ENCODE peak calls at places on chromosomes 11 and 22, in seven cellular contexts. T, J, S, M, A, K and H are unnamed samples.

GRCh38 chr11:84719935-84720577 is 907.1 kb downstream of the DLG2 start:
- DNase-seq in M (no peak), K (no peak), T (peak), J (no peak), S (peak), A (peak), H (no peak)

GRCh38 chr22:49767355-49768062 is 60.2 kb downstream of the BRD1 start:
- DNase-seq in J (no peak), S (peak), T (no peak), K (peak), M (no peak), A (peak), H (peak)

GRCh38 chr11:11451501-11452005 is 98.5 kb upstream of the CSNK2A3 start:
- DNase-seq in J (no peak), T (no peak), M (no peak), A (no peak), S (no peak), K (no peak), H (no peak)

GRCh38 chr11:126140106-126140931 is 71.1 kb downstream of the RPUSD4 start:
- DNase-seq in J (no peak), T (no peak), S (no peak), A (peak), K (no peak), M (peak), H (no peak)

GRCh38 chr11:96194571-96194970 is 148.4 kb downstream of the MAML2 start:
- DNase-seq in S (no peak), J (no peak), M (no peak), K (no peak), T (no peak), A (no peak), H (no peak)

GRCh38 chr11:100726709-100727108 is 39.6 kb downstream of the ARHGAP42 start:
- DNase-seq in T (no peak), K (no peak), S (no peak), M (no peak), A (no peak), J (no peak), H (no peak)

GRCh38 chr11:131644204-131644603 is 273.8 kb downstream of the NTM start:
- DNase-seq in A (no peak), T (no peak), J (no peak), M (no peak), K (no peak), S (no peak), H (no peak)

GRCh38 chr11:57475191-57475590 is 14.9 kb downstream of the RTN4RL2 start:
- DNase-seq in S (no peak), K (no peak), A (no peak), T (no peak), J (no peak), M (no peak), H (no peak)

GRCh38 chr11:116615211-116615865 is 157.4 kb downstream of the BUD13 start:
- DNase-seq in T (no peak), A (no peak), J (no peak), M (no peak), K (no peak), S (no peak), H (no peak)

GRCh38 chr11:131823772-131824171 is 453.4 kb downstream of the NTM start:
- DNase-seq in T (no peak), S (no peak), M (no peak), J (no peak), K (no peak), A (no peak), H (no peak)

GRCh38 chr11:32870676-32871075 is 21.9 kb upstream of the QSER1 start:
- DNase-seq in S (no peak), M (peak), K (no peak), T (no peak), J (no peak), A (no peak), H (peak)

GRCh38 chr22:50171319-50171964 is 911 bp downstream of the PANX2 start:
- DNase-seq in T (no peak), S (no peak), K (no peak), A (peak), J (no peak), M (no peak), H (peak)

GRCh38 chr22:44537016-44537936 is 39.2 kb upstream of the RTL6 start:
- DNase-seq in T (no peak), K (no peak), A (no peak), S (no peak), J (no peak), M (no peak), H (no peak)

GRCh38 chr11:64148200-64148916 is 17.6 kb downstream of the MACROD1 start:
- DNase-seq in A (peak), T (peak), J (peak), S (peak), K (peak), M (peak), H (peak)

GRCh38 chr11:130522284-130522961 is 74.0 kb downstream of the ADAMTS15 start:
- DNase-seq in S (peak), K (peak), J (peak), T (peak), A (no peak), M (peak), H (peak)

DNA sequence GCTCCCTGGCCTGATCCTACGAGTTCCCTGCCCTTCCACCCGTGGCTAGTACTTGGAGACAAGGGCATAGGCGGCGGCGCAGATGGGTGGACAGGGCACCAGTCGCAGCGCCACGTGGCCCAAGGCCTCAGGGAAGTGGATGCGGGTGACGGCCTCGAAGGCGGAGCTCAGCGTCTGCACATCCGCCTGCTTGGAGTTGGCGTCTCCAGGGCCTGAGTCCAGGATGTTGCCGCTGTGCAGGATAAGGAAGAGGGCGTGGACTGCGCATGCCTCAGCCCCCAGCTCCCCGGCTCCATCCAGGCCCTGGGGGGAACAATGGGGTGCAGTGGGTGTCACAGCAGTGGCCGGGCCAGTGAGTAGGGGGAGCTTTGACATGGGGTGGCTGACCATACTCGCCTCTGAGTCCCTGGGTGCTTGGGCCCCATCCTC is 6.6 kb downstream of the PITPNM1 start:
- DNase-seq in T (no peak), S (no peak), M (no peak), J (no peak), K (no peak), A (peak), H (no peak)
- TF ChIP-seq CTCF in T (no peak), S (no peak), M (no peak), J (no peak), K (no peak), A (no peak), H (no peak)

GRCh38 chr22:46035380-46035741 is 58.4 kb upstream of the WNT7B start:
- DNase-seq in A (no peak), T (no peak), K (no peak), S (no peak), M (no peak), J (no peak), H (no peak)
- TF ChIP-seq POLR2A in A (no peak), T (no peak), K (no peak), S (no peak), M (no peak), J (no peak), H (no peak)

GRCh38 chr22:17366830-17367229 is 2.4 kb upstream of the CECR2 start:
- DNase-seq in K (no peak), T (no peak), A (peak), M (peak), S (peak), J (no peak), H (peak)
- TF ChIP-seq CTCF in K (no peak), T (no peak), A (no peak), M (peak), S (no peak), J (peak), H (no peak)

GRCh38 chr22:29292379-29292778 is 14.1 kb upstream of the GAS2L1 start:
- DNase-seq in S (no peak), A (no peak), T (no peak), J (no peak), K (no peak), M (no peak), H (no peak)

GRCh38 chr22:29288837-29289236 is 17.6 kb upstream of the GAS2L1 start:
- DNase-seq in M (no peak), T (no peak), A (no peak), S (no peak), J (no peak), K (no peak), H (no peak)

GRCh38 chr22:29284196-29284595 is 16.1 kb downstream of the EWSR1 start:
- DNase-seq in K (no peak), M (no peak), S (no peak), A (no peak), T (no peak), J (no peak), H (no peak)

GRCh38 chr22:29291215-29291614 is 15.2 kb upstream of the GAS2L1 start:
- DNase-seq in K (no peak), S (no peak), T (no peak), A (no peak), M (no peak), J (no peak), H (no peak)

DNA sequence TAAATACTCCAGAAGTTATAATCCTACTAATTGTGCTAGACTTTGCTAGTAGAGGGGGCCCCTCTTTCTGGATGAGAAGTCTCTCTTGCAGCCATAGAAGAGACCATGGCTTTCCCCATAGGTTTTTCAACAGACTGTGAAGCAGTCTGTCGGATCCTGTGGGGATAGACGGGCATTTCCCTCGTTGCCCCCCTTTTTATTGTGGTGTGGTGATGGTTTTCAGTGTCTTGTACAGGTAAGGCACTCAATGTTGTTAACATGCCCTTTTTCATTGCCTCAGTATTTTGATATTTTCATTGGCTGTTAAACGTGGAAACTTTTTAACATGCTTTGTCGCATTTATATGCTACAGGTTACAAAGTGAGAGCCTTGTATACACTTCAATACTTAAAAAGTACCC is 16.4 kb upstream of the GAS2L1 start:
- DNase-seq in T (no peak), S (no peak), A (no peak), J (no peak), M (no peak), K (no peak), H (no peak)
- TF ChIP-seq POLR2A in T (no peak), S (no peak), A (no peak), J (no peak), M (no peak), K (no peak), H (no peak)

GRCh38 chr22:36771376-36772063 is 4.4 kb downstream of the IFT27 start:
- DNase-seq in J (no peak), M (no peak), T (no peak), K (no peak), S (no peak), A (peak), H (no peak)

GRCh38 chr22:36772451-36772850 is 3.5 kb downstream of the IFT27 start:
- DNase-seq in S (no peak), K (no peak), A (peak), T (no peak), M (no peak), J (no peak), H (no peak)

GRCh38 chr22:36775589-36775965 is 342 bp downstream of the IFT27 start:
- DNase-seq in S (peak), K (peak), T (peak), M (peak), J (no peak), A (peak), H (peak)

GRCh38 chr22:36775966-36776669 is at the start of gene IFT27:
- DNase-seq in T (peak), K (peak), A (peak), J (peak), M (peak), S (peak), H (peak)

GRCh38 chr22:36773935-36774334 is 2.0 kb downstream of the IFT27 start:
- DNase-seq in T (no peak), J (no peak), M (no peak), A (no peak), S (no peak), K (peak), H (no peak)
- TF ChIP-seq CTCF in T (peak), J (peak), M (peak), A (no peak), S (peak), K (peak), H (no peak)

GRCh38 chr11:61367406-61367805 is 5.2 kb downstream of the TMEM138 start:
- DNase-seq in S (no peak), A (no peak), K (no peak), J (no peak), T (no peak), M (no peak), H (no peak)

GRCh38 chr11:61372659-61373058 is 10.5 kb downstream of the TMEM138 start:
- DNase-seq in K (no peak), S (no peak), T (no peak), J (no peak), M (no peak), A (no peak), H (no peak)

GRCh38 chr11:61375709-61376108 is 13.5 kb downstream of the TMEM138 start:
- DNase-seq in S (no peak), J (no peak), T (no peak), K (no peak), A (no peak), M (no peak), H (no peak)

GRCh38 chr11:61369372-61370348 is 7.5 kb downstream of the TMEM138 start:
- DNase-seq in J (peak), A (no peak), K (no peak), M (peak), S (no peak), T (peak), H (peak)

GRCh38 chr11:61370349-61371005 is 8.3 kb downstream of the TMEM138 start:
- DNase-seq in S (no peak), J (no peak), A (no peak), M (no peak), T (no peak), K (no peak), H (no peak)
- TF ChIP-seq POLR2A in S (no peak), J (no peak), A (no peak), M (no peak), T (no peak), K (no peak), H (no peak)

GRCh38 chr11:103920933-103921332 is 115.5 kb upstream of the DDI1 start:
- DNase-seq in S (no peak), M (no peak), T (no peak), A (no peak), K (no peak), J (no peak), H (no peak)
- TF ChIP-seq CTCF in S (no peak), M (no peak), T (no peak), A (no peak), K (no peak), J (no peak), H (no peak)

GRCh38 chr11:67434395-67434881 is 3.0 kb downstream of the PTPRCAP start:
- DNase-seq in A (peak), S (no peak), M (no peak), J (no peak), T (no peak), K (no peak), H (no peak)
- TF ChIP-seq POLR2A in A (no peak), S (no peak), M (no peak), J (no peak), T (no peak), K (no peak), H (no peak)

GRCh38 chr11:8263769-8264410 is at the start of gene LMO1:
- DNase-seq in K (peak), T (peak), S (peak), A (peak), J (peak), M (peak), H (peak)

GRCh38 chr11:8267280-8267679 is 3.6 kb upstream of the LMO1 start:
- DNase-seq in S (no peak), J (no peak), K (no peak), A (peak), T (no peak), M (peak), H (no peak)

GRCh38 chr11:8266246-8267241 is 2.9 kb upstream of the LMO1 start:
- DNase-seq in J (no peak), M (peak), S (no peak), K (no peak), A (peak), T (peak), H (no peak)

GRCh38 chr11:8267831-8268529 is 4.3 kb upstream of the LMO1 start:
- DNase-seq in T (peak), J (no peak), K (no peak), S (no peak), A (peak), M (peak), H (no peak)

DNA sequence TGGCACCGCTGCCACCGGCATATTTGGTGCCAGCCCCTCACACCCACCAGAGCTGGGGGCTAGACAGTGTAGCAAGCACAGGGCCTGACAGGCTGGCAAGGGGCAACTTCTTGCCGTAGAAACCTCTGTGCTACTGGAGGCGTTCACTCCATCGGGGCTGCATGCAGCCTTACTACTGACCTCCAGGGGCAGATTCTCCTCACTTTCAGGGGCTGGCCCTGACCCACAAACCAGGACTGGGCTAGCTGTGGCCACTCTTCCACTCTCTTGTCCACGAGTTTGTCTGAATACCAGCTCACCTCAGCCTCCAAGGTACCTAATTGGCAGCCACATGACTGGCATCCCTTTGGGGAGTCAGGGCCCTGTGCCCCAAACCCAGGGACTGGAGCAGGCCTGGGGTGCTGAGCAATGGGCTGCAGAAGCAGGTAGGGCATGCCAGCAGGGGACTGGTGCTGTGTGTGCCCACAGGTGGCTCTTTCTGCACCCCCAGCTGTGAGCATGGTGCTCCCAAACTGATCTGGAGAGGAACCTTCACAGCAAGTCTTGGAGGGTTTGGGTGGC is 2.1 kb upstream of the LMO1 start:
- DNase-seq in A (peak), T (no peak), M (peak), J (no peak), S (no peak), K (no peak), H (peak)
- TF ChIP-seq CTCF in A (no peak), T (no peak), M (no peak), J (no peak), S (no peak), K (peak), H (no peak)

DNA sequence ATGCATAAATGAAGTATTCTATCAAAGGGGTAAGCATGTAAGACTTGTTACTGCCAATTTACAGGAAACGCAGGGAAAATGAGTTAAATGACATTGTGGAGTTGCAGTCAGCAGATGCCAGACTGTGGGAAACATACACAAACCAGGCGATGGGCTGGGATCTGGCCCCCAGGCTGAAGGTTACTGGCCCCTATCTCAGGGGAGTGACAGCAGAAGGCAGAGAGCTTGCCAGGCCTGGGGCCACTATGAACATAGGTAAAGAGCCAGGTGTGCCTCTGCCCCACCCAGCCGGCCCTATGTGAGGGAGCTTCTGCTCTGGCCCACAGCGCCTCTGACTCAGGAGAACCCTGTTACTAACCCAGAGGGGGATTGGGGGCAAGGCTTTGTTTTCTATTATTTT is 26.1 kb upstream of the SLC25A1 start:
- DNase-seq in S (peak), T (no peak), K (no peak), J (no peak), M (no peak), A (no peak), H (no peak)
- TF ChIP-seq POLR2A in S (no peak), T (no peak), K (no peak), J (no peak), M (no peak), A (no peak), H (no peak)